ENCODE peak calls at places on chromosomes 2 and 18, in five cellular contexts. Y is right cardiac atrium; J is stimulated activated CD4-positive, alpha-beta T cell treated with anti-CD3 and anti-CD28 coated beads, Interleukin-12 subunit alpha, Interleukin-12 subunit beta, amount 100 ng/mL, for 4 hours; G is NCI-H774; I is choroid plexus epithelial cell. V is an unnamed sample.

GRCh38 chr18:75048776-75049454 is 160.0 kb downstream of the PTGR3 start:
- DNase-seq in Y (no peak), J (no peak), G (no peak), I (no peak), V (no peak)

GRCh38 chr2:43228782-43229659 is 2.6 kb upstream of the ZFP36L2 start:
- DNase-seq in Y (no peak), J (no peak), G (no peak), I (peak), V (no peak)

GRCh38 chr2:26569216-26570082 is 71.7 kb downstream of the CIB4 start:
- DNase-seq in Y (no peak), J (no peak), G (no peak), I (no peak), V (peak)

GRCh38 chr18:46182633-46183401 is 78.6 kb downstream of the HAUS1 start:
- DNase-seq in Y (no peak), J (no peak), G (no peak), I (peak), V (no peak)

GRCh38 chr2:222844323-222844722 is 16.5 kb upstream of the ACSL3 start:
- DNase-seq in Y (no peak), J (no peak), G (no peak), I (peak), V (peak)

GRCh38 chr2:14907014-14907612 is 274.6 kb downstream of the LRATD1 start:
- DNase-seq in Y (no peak), J (no peak), G (no peak), I (no peak), V (no peak)

GRCh38 chr2:176152350-176153181 is 1.2 kb downstream of the HOXD4 start:
- DNase-seq in Y (no peak), J (no peak), G (no peak), I (no peak), V (no peak)

GRCh38 chr2:224894356-224894755 is 147.9 kb downstream of the DOCK10 start:
- DNase-seq in Y (no peak), J (no peak), G (no peak), I (no peak), V (no peak)

GRCh38 chr2:174535757-174536703 is 49.2 kb upstream of the GPR155 start:
- DNase-seq in Y (no peak), J (no peak), G (peak), I (no peak), V (no peak)

GRCh38 chr2:241925277-241925676 is 55.7 kb downstream of the RTP5 start:
- DNase-seq in Y (no peak), J (no peak), G (no peak), I (no peak), V (no peak)

GRCh38 chr2:14615701-14616100 is 16.8 kb upstream of the LRATD1 start:
- DNase-seq in Y (no peak), J (no peak), G (no peak), I (no peak), V (no peak)

GRCh38 chr2:197813093-197813787 is 8.8 kb downstream of the PLCL1 start:
- DNase-seq in Y (no peak), J (no peak), G (no peak), I (peak), V (no peak)

GRCh38 chr2:161766334-161766733 is 142.1 kb downstream of the SLC4A10 start:
- DNase-seq in Y (no peak), J (no peak), G (no peak), I (no peak), V (no peak)

GRCh38 chr2:9991829-9992273 is 40.4 kb downstream of the GRHL1 start:
- DNase-seq in Y (no peak), J (no peak), G (no peak), I (no peak), V (no peak)

GRCh38 chr18:21242141-21243040 is at the start of gene GREB1L:
- DNase-seq in Y (peak), J (peak), G (peak), I (peak), V (peak)

GRCh38 chr2:10544252-10544651 is 96.1 kb upstream of the ODC1 start:
- DNase-seq in Y (no peak), J (no peak), G (no peak), I (peak), V (no peak)

GRCh38 chr18:26227051-26227672 is 917 bp downstream of the TAF4B start:
- DNase-seq in Y (no peak), J (no peak), G (no peak), I (peak), V (no peak)

GRCh38 chr18:23867011-23867410 is 147.5 kb upstream of the TTC39C start:
- DNase-seq in Y (no peak), J (no peak), G (no peak), I (no peak), V (no peak)

GRCh38 chr2:240134466-240134865 is 1.6 kb downstream of the COPS9 start:
- DNase-seq in Y (no peak), J (no peak), G (no peak), I (no peak), V (no peak)